ENCODE peak calls at places on chromosomes 13 and 19, in five cellular contexts. F is PC-9, C is GM23338, Y is PC-3, V is MM.1S. S is an unnamed sample.

GRCh38 chr13:106507560-106508274 is 27.7 kb downstream of the EFNB2 start:
- DNase-seq in C (peak; percentile 48), V (no peak), Y (peak; percentile 75), F (peak; percentile 89), S (peak; percentile 79)

GRCh38 chr19:41175825-41176734 is 16.9 kb upstream of the CYP2S1 start:
- DNase-seq in C (peak; percentile 96), F (peak; percentile 95), V (no peak), Y (peak; percentile 71), S (peak; percentile 65)

GRCh38 chr13:87810920-87811344 is 139.8 kb downstream of the SLITRK5 start:
- DNase-seq in V (no peak), F (peak; percentile 51), Y (peak; percentile 17), C (peak; percentile 4), S (no peak)

GRCh38 chr19:29771708-29772415 is 39.9 kb upstream of the CCNE1 start:
- DNase-seq in F (no peak), Y (peak; percentile 46), C (peak; percentile 86), V (peak; percentile 35), S (peak; percentile 81)

GRCh38 chr13:108267338-108267737 is 2.2 kb upstream of the TNFSF13B start:
- DNase-seq in F (no peak), V (no peak), Y (no peak), C (no peak), S (no peak)

GRCh38 chr13:106865706-106866288 is 297.9 kb upstream of the ARGLU1 start:
- DNase-seq in C (no peak), V (no peak), Y (no peak), F (peak; percentile 68), S (no peak)

GRCh38 chr13:80359459-80360297 is 18.8 kb upstream of the SPRY2 start:
- DNase-seq in F (no peak), Y (no peak), C (peak; percentile 94), V (no peak), S (no peak)

GRCh38 chr13:24699541-24699940 is 19.3 kb downstream of the ATP12A start:
- DNase-seq in F (no peak), Y (no peak), C (no peak), V (no peak), S (no peak)

GRCh38 chr13:23993439-23993980 is 96.2 kb upstream of the C1QTNF9B start:
- DNase-seq in F (no peak), C (no peak), V (no peak), Y (no peak), S (no peak)

GRCh38 chr13:94656766-94657165 is 55.1 kb downstream of the GPR180 start:
- DNase-seq in V (peak; percentile 44), Y (peak; percentile 76), F (peak; percentile 66), C (peak; percentile 6), S (peak; percentile 93)

GRCh38 chr19:7168941-7169340 is 99.4 kb downstream of the ZNF557 start:
- DNase-seq in C (no peak), Y (no peak), V (no peak), F (no peak), S (no peak)
- H3K9me2 ChIP-seq in C (no peaks in the 10 kb centered on the region), Y (no peaks in the 10 kb centered on the region), V (no peaks in the 10 kb centered on the region), F (no peaks in the 10 kb centered on the region), S (no peaks in the 10 kb centered on the region)

DNA sequence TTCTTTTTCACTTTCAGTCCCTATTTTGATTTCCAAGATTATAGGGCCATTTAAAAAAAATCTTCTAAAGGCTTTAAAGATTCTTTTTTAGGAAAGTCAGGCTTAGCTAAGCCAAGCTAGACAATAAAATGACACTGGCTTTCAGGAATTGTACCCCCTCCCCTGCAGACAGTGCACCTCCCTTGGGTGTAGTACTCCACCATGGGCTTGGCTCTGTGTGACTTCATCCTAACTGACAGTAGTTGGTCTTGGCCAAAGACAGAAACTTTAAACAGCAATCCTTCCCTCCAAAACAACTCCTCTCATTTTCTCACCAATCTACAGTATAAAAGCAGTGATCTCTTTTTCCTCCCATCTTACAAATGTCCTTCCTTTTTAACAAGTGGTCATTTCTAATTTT is 283.0 kb downstream of the DNAJC15 start:
- DNase-seq in C (no peak), Y (no peak), F (no peak), V (no peak), S (no peak)
- H3K4me1 ChIP-seq in C (no peaks in the 10 kb centered on the region), Y (peaks cover 10% of the 10 kb centered on the region), F (no peaks in the 10 kb centered on the region), V (no peaks in the 10 kb centered on the region), S (peaks cover 29% of the 10 kb centered on the region)

GRCh38 chr13:27808866-27809546 is 16.7 kb downstream of the GSX1 start:
- DNase-seq in F (no peak), V (no peak), Y (peak; percentile 79), C (no peak), S (no peak)
- H3K27me3 ChIP-seq in F (peaks cover 44% of the 10 kb centered on the region), V (no peaks in the 10 kb centered on the region), Y (peaks cover 10% of the 10 kb centered on the region), C (peaks cover 72% of the 10 kb centered on the region), S (peaks cover 23% of the 10 kb centered on the region)

GRCh38 chr19:9961103-9961502 is 24.8 kb upstream of the OLFM2 start:
- DNase-seq in C (no peak), Y (no peak), V (no peak), F (no peak), S (no peak)
- H3K9me2 ChIP-seq in C (no peaks in the 10 kb centered on the region), Y (no peaks in the 10 kb centered on the region), V (no peaks in the 10 kb centered on the region), F (no peaks in the 10 kb centered on the region), S (no peaks in the 10 kb centered on the region)

GRCh38 chr13:99995503-99996176 is 14.1 kb downstream of the ZIC2 start:
- DNase-seq in C (peak; percentile 74), Y (no peak), V (no peak), F (no peak), S (no peak)
- H3K4me1 ChIP-seq in C (peaks cover 53% of the 10 kb centered on the region), Y (no peaks in the 10 kb centered on the region), V (no peaks in the 10 kb centered on the region), F (peaks cover 11% of the 10 kb centered on the region), S (no peaks in the 10 kb centered on the region)

GRCh38 chr19:21921691-21922180 is 85.8 kb upstream of the ZNF43 start:
- DNase-seq in Y (no peak), F (no peak), V (no peak), C (no peak), S (no peak)

GRCh38 chr19:21922276-21922675 is 86.3 kb upstream of the ZNF43 start:
- DNase-seq in V (no peak), C (no peak), F (no peak), Y (no peak), S (no peak)
- H3K27me3 ChIP-seq in V (no peaks in the 10 kb centered on the region), C (no peaks in the 10 kb centered on the region), F (no peaks in the 10 kb centered on the region), Y (no peaks in the 10 kb centered on the region), S (no peaks in the 10 kb centered on the region)

GRCh38 chr13:91323349-91323748 is 24.1 kb upstream of the MIR17HG start:
- DNase-seq in V (no peak), F (no peak), Y (no peak), C (no peak), S (no peak)
- H3K9me2 ChIP-seq in V (no peaks in the 10 kb centered on the region), F (no peaks in the 10 kb centered on the region), Y (no peaks in the 10 kb centered on the region), C (no peaks in the 10 kb centered on the region), S (no peaks in the 10 kb centered on the region)

DNA sequence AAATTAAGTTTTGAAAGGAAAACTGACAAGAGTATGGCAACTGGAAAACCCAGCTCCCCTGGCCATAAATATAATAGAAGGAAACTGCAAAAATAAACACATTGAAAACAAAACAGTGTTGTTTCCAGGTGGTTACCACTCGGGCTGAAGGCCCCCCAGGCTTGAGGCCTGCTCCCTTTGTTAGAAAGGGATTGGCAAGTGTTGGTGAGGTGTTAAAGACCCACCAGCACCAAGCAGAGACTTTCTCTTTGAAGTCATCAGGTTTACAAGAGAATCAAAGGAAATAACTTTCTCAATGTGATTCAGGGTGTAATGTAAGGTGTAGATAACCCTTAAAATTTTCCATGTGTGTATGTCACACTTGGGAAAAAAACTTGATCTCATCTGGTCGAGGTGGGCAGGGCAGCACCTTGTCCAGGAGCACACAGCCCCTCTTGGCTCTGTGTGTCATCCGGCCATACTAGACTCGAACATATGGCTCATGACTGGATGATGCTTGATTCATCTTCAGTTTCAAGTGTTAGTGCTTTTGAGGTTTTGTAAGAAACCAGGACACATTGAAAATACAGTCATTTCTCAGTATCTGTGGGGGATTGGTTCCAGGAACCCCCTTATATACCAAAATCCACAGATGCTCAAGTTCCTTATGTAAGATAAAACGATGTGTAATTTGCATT is 7.8 kb downstream of the ACTN4 start:
- DNase-seq in C (no peak), V (no peak), F (no peak), Y (no peak), S (peak; percentile 66)
- H3K4me1 ChIP-seq in C (peaks cover 93% of the 10 kb centered on the region), V (peaks cover 19% of the 10 kb centered on the region), F (peaks cover 96% of the 10 kb centered on the region), Y (peaks cover 92% of the 10 kb centered on the region), S (peaks cover 91% of the 10 kb centered on the region)

S was measured in GM23248.